ENCODE peak calls at places on chromosomes 1 and 21, in nine cellular contexts. One of them, this sample, is unnamed.

GRCh38 chr1:167634435-167634834 is 4.4 kb downstream of the RCSD1 start:
- DNase-seq in transverse colon: no peak
- DNase-seq in SK-N-SH: no peak
- DNase-seq in esophagus muscularis mucosa: no peak
- DNase-seq in A549: no peak
- DNase-seq in K562: no peak
- DNase-seq in ovary: no peak
- DNase-seq in tibial nerve: no peak
- DNase-seq in suprapubic skin: no peak
- DNase-seq in this sample: no peak

GRCh38 chr1:17831619-17832018 is 76.5 kb downstream of the ACTL8 start:
- DNase-seq in A549: peak; percentile 7
- DNase-seq in K562: peak; percentile 72
- DNase-seq in ovary: no peak
- DNase-seq in esophagus muscularis mucosa: no peak
- DNase-seq in SK-N-SH: no peak
- DNase-seq in tibial nerve: no peak
- DNase-seq in transverse colon: no peak
- DNase-seq in suprapubic skin: peak; percentile 4
- DNase-seq in this sample: no peak

GRCh38 chr1:11802616-11802972 is 3.2 kb downstream of the MTHFR start:
- DNase-seq in tibial nerve: no peak
- DNase-seq in SK-N-SH: no peak
- DNase-seq in suprapubic skin: no peak
- DNase-seq in A549: no peak
- DNase-seq in ovary: peak; percentile 61
- DNase-seq in transverse colon: no peak
- DNase-seq in esophagus muscularis mucosa: no peak
- DNase-seq in K562: peak; percentile 29
- DNase-seq in this sample: no peak

GRCh38 chr1:24914226-24915069 is 15.6 kb downstream of the RUNX3 start:
- DNase-seq in tibial nerve: no peak
- DNase-seq in K562: no peak
- DNase-seq in A549: no peak
- DNase-seq in esophagus muscularis mucosa: no peak
- DNase-seq in transverse colon: peak; percentile 57
- DNase-seq in suprapubic skin: no peak
- DNase-seq in ovary: peak; percentile 45
- DNase-seq in SK-N-SH: peak; percentile 89
- DNase-seq in this sample: no peak

GRCh38 chr21:30234643-30235042 is 18.7 kb upstream of the CLDN8 start:
- DNase-seq in K562: no peak
- DNase-seq in A549: no peak
- DNase-seq in suprapubic skin: no peak
- DNase-seq in esophagus muscularis mucosa: no peak
- DNase-seq in transverse colon: no peak
- DNase-seq in ovary: no peak
- DNase-seq in SK-N-SH: no peak
- DNase-seq in tibial nerve: no peak
- DNase-seq in this sample: no peak

GRCh38 chr21:39972471-39972870 is 105.2 kb downstream of the PCP4 start:
- DNase-seq in suprapubic skin: no peak
- DNase-seq in K562: no peak
- DNase-seq in SK-N-SH: no peak
- DNase-seq in A549: no peak
- DNase-seq in tibial nerve: no peak
- DNase-seq in ovary: no peak
- DNase-seq in esophagus muscularis mucosa: no peak
- DNase-seq in transverse colon: no peak
- DNase-seq in this sample: no peak

GRCh38 chr1:12438349-12438924 is 179.6 kb downstream of the DHRS3 start:
- DNase-seq in esophagus muscularis mucosa: no peak
- DNase-seq in K562: no peak
- DNase-seq in SK-N-SH: no peak
- DNase-seq in tibial nerve: no peak
- DNase-seq in transverse colon: no peak
- DNase-seq in suprapubic skin: no peak
- DNase-seq in ovary: no peak
- DNase-seq in A549: no peak
- DNase-seq in this sample: no peak

GRCh38 chr1:89622895-89623294 is 10.0 kb upstream of the LRRC8C start:
- DNase-seq in K562: no peak
- DNase-seq in ovary: no peak
- DNase-seq in esophagus muscularis mucosa: no peak
- DNase-seq in suprapubic skin: no peak
- DNase-seq in tibial nerve: no peak
- DNase-seq in A549: peak; percentile 25
- DNase-seq in transverse colon: no peak
- DNase-seq in SK-N-SH: peak; percentile 31
- DNase-seq in this sample: no peak

GRCh38 chr1:184843732-184844495 is 89.3 kb upstream of the EDEM3 start:
- DNase-seq in esophagus muscularis mucosa: peak; percentile 87
- DNase-seq in suprapubic skin: no peak
- DNase-seq in transverse colon: peak; percentile 77
- DNase-seq in K562: no peak
- DNase-seq in ovary: no peak
- DNase-seq in SK-N-SH: no peak
- DNase-seq in A549: no peak
- DNase-seq in tibial nerve: no peak
- DNase-seq in this sample: no peak

GRCh38 chr1:92527670-92528069 is 40.9 kb upstream of the GFI1 start:
- DNase-seq in SK-N-SH: no peak
- DNase-seq in tibial nerve: no peak
- DNase-seq in A549: no peak
- DNase-seq in transverse colon: no peak
- DNase-seq in K562: no peak
- DNase-seq in ovary: no peak
- DNase-seq in suprapubic skin: no peak
- DNase-seq in esophagus muscularis mucosa: no peak
- DNase-seq in this sample: no peak

GRCh38 chr1:217134857-217135568 is 411.8 kb upstream of the ESRRG start:
- DNase-seq in esophagus muscularis mucosa: no peak
- DNase-seq in SK-N-SH: peak; percentile 77
- DNase-seq in suprapubic skin: no peak
- DNase-seq in A549: peak; percentile 14
- DNase-seq in ovary: no peak
- DNase-seq in tibial nerve: no peak
- DNase-seq in transverse colon: no peak
- DNase-seq in K562: no peak
- DNase-seq in this sample: no peak

GRCh38 chr1:212743901-212744475 is 44.3 kb upstream of the BATF3 start:
- DNase-seq in esophagus muscularis mucosa: no peak
- DNase-seq in A549: no peak
- DNase-seq in K562: no peak
- DNase-seq in ovary: no peak
- DNase-seq in transverse colon: no peak
- DNase-seq in tibial nerve: no peak
- DNase-seq in suprapubic skin: no peak
- DNase-seq in SK-N-SH: no peak
- DNase-seq in this sample: no peak

GRCh38 chr1:3352084-3352951 is 102.1 kb upstream of the ARHGEF16 start:
- DNase-seq in ovary: peak; percentile 84
- DNase-seq in suprapubic skin: no peak
- DNase-seq in SK-N-SH: no peak
- DNase-seq in esophagus muscularis mucosa: peak; percentile 95
- DNase-seq in transverse colon: peak; percentile 39
- DNase-seq in A549: no peak
- DNase-seq in tibial nerve: no peak
- DNase-seq in K562: no peak
- DNase-seq in this sample: peak; percentile 92

GRCh38 chr1:198939286-198939685 is 300.4 kb downstream of the PTPRC start:
- DNase-seq in SK-N-SH: no peak
- DNase-seq in tibial nerve: no peak
- DNase-seq in K562: no peak
- DNase-seq in ovary: no peak
- DNase-seq in esophagus muscularis mucosa: no peak
- DNase-seq in transverse colon: no peak
- DNase-seq in suprapubic skin: no peak
- DNase-seq in A549: no peak
- DNase-seq in this sample: no peak

GRCh38 chr1:109199710-109200109 is 14.0 kb upstream of the SARS1 start:
- DNase-seq in A549: no peak
- DNase-seq in K562: no peak
- DNase-seq in SK-N-SH: no peak
- DNase-seq in tibial nerve: no peak
- DNase-seq in transverse colon: no peak
- DNase-seq in esophagus muscularis mucosa: no peak
- DNase-seq in ovary: no peak
- DNase-seq in suprapubic skin: no peak
- DNase-seq in this sample: no peak

GRCh38 chr1:167911413-167911812 is 2.5 kb downstream of the ADCY10 start:
- DNase-seq in SK-N-SH: no peak
- DNase-seq in tibial nerve: no peak
- DNase-seq in A549: no peak
- DNase-seq in K562: no peak
- DNase-seq in suprapubic skin: no peak
- DNase-seq in esophagus muscularis mucosa: no peak
- DNase-seq in transverse colon: no peak
- DNase-seq in ovary: no peak
- DNase-seq in this sample: no peak

GRCh38 chr1:206128192-206128591 is 11.0 kb upstream of the AVPR1B start:
- DNase-seq in suprapubic skin: no peak
- DNase-seq in esophagus muscularis mucosa: no peak
- DNase-seq in SK-N-SH: no peak
- DNase-seq in A549: no peak
- DNase-seq in transverse colon: no peak
- DNase-seq in tibial nerve: no peak
- DNase-seq in ovary: no peak
- DNase-seq in K562: no peak
- DNase-seq in this sample: no peak
- H3K4me1 ChIP-seq in suprapubic skin: no peaks in the 10 kb centered on the region
- H3K4me1 ChIP-seq in esophagus muscularis mucosa: no peaks in the 10 kb centered on the region
- H3K4me1 ChIP-seq in SK-N-SH: no peaks in the 10 kb centered on the region
- H3K4me1 ChIP-seq in A549: no peaks in the 10 kb centered on the region
- H3K4me1 ChIP-seq in transverse colon: no peaks in the 10 kb centered on the region
- H3K4me1 ChIP-seq in tibial nerve: no peaks in the 10 kb centered on the region
- H3K4me1 ChIP-seq in ovary: no peaks in the 10 kb centered on the region
- H3K4me1 ChIP-seq in K562: no peaks in the 10 kb centered on the region
- H3K4me1 ChIP-seq in this sample: no peaks in the 10 kb centered on the region

DNA sequence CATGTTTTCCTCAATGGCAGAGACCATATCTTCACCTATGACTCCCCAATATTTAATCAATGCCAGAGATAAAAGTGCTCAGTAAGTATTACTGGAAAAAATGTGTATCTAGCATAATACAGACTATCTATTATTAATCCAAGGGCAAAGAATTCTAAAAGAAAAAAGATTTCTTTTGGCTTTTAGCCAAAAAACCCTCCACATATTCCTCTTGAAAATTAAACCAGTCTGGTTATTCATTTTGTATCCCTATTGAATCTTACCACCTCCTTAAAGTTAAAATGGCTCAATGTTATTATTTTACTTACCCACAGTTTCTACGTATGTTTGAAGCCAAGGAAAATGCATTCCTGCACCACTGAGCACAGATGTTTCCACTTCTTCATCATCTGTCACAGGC is 1.6 kb downstream of the TAF1A start:
- DNase-seq in tibial nerve: no peak
- DNase-seq in A549: no peak
- DNase-seq in ovary: no peak
- DNase-seq in suprapubic skin: no peak
- DNase-seq in SK-N-SH: no peak
- DNase-seq in K562: no peak
- DNase-seq in transverse colon: no peak
- DNase-seq in esophagus muscularis mucosa: no peak
- DNase-seq in this sample: no peak
- TF ChIP-seq EP300 in tibial nerve: no peak
- TF ChIP-seq EP300 in A549: no peak
- TF ChIP-seq EP300 in ovary: no peak
- TF ChIP-seq EP300 in suprapubic skin: no peak
- TF ChIP-seq EP300 in SK-N-SH: no peak
- TF ChIP-seq EP300 in K562: no peak
- TF ChIP-seq EP300 in transverse colon: no peak
- TF ChIP-seq EP300 in esophagus muscularis mucosa: no peak
- TF ChIP-seq EP300 in this sample: no peak

GRCh38 chr1:231413749-231414082 is 8.4 kb downstream of the EGLN1 start:
- DNase-seq in A549: no peak
- DNase-seq in esophagus muscularis mucosa: no peak
- DNase-seq in SK-N-SH: no peak
- DNase-seq in suprapubic skin: no peak
- DNase-seq in ovary: no peak
- DNase-seq in transverse colon: no peak
- DNase-seq in tibial nerve: no peak
- DNase-seq in K562: no peak
- DNase-seq in this sample: no peak

GRCh38 chr1:231415018-231415583 is 7.0 kb downstream of the EGLN1 start:
- DNase-seq in SK-N-SH: no peak
- DNase-seq in tibial nerve: no peak
- DNase-seq in suprapubic skin: no peak
- DNase-seq in transverse colon: no peak
- DNase-seq in ovary: no peak
- DNase-seq in K562: no peak
- DNase-seq in esophagus muscularis mucosa: no peak
- DNase-seq in A549: no peak
- DNase-seq in this sample: no peak

GRCh38 chr1:231416896-231417295 is 5.2 kb downstream of the EGLN1 start:
- DNase-seq in suprapubic skin: no peak
- DNase-seq in transverse colon: no peak
- DNase-seq in tibial nerve: no peak
- DNase-seq in esophagus muscularis mucosa: no peak
- DNase-seq in A549: no peak
- DNase-seq in K562: no peak
- DNase-seq in ovary: no peak
- DNase-seq in SK-N-SH: no peak
- DNase-seq in this sample: no peak

GRCh38 chr1:231417503-231417902 is 4.6 kb downstream of the EGLN1 start:
- DNase-seq in A549: no peak
- DNase-seq in tibial nerve: no peak
- DNase-seq in K562: no peak
- DNase-seq in esophagus muscularis mucosa: no peak
- DNase-seq in suprapubic skin: no peak
- DNase-seq in SK-N-SH: no peak
- DNase-seq in ovary: no peak
- DNase-seq in transverse colon: no peak
- DNase-seq in this sample: no peak

GRCh38 chr1:231414260-231415016 is 7.6 kb downstream of the EGLN1 start:
- DNase-seq in A549: peak; percentile 50
- DNase-seq in K562: no peak
- DNase-seq in SK-N-SH: no peak
- DNase-seq in esophagus muscularis mucosa: no peak
- DNase-seq in suprapubic skin: no peak
- DNase-seq in transverse colon: no peak
- DNase-seq in ovary: no peak
- DNase-seq in tibial nerve: no peak
- DNase-seq in this sample: no peak
- H3K4me1 ChIP-seq in A549: peaks cover 65% of the 10 kb centered on the region
- H3K4me1 ChIP-seq in K562: peaks cover 35% of the 10 kb centered on the region
- H3K4me1 ChIP-seq in SK-N-SH: peaks cover 25% of the 10 kb centered on the region
- H3K4me1 ChIP-seq in esophagus muscularis mucosa: peaks cover 77% of the 10 kb centered on the region
- H3K4me1 ChIP-seq in suprapubic skin: peaks cover 59% of the 10 kb centered on the region
- H3K4me1 ChIP-seq in transverse colon: peaks cover 83% of the 10 kb centered on the region
- H3K4me1 ChIP-seq in ovary: peaks cover 17% of the 10 kb centered on the region
- H3K4me1 ChIP-seq in tibial nerve: peaks cover 45% of the 10 kb centered on the region
- H3K4me1 ChIP-seq in this sample: peaks cover 90% of the 10 kb centered on the region

DNA sequence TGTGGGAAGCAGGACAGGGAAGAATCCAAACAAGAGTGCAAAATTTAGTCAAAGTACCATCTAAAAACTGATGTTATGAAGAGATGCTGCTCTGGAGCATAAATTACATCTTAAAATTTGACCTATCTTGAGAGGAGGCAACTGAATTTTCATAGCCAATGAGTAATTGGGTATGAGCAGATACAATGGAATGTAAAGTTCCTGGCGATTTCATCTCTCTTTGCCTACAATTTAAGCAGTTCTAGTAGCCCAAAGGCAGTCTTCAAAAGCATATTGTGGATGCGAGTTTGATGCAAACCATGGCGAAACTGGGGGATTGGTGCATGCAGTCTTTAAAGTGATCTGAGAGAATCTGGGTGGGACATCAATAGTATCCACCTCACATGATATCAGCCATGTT is 1265.9 kb downstream of the BRINP3 start:
- DNase-seq in esophagus muscularis mucosa: no peak
- DNase-seq in A549: no peak
- DNase-seq in ovary: no peak
- DNase-seq in suprapubic skin: no peak
- DNase-seq in tibial nerve: no peak
- DNase-seq in transverse colon: no peak
- DNase-seq in K562: no peak
- DNase-seq in SK-N-SH: no peak
- DNase-seq in this sample: no peak
- TF ChIP-seq EP300 in esophagus muscularis mucosa: no peak
- TF ChIP-seq EP300 in A549: no peak
- TF ChIP-seq EP300 in ovary: no peak
- TF ChIP-seq EP300 in suprapubic skin: no peak
- TF ChIP-seq EP300 in tibial nerve: no peak
- TF ChIP-seq EP300 in transverse colon: no peak
- TF ChIP-seq EP300 in K562: no peak
- TF ChIP-seq EP300 in SK-N-SH: no peak
- TF ChIP-seq EP300 in this sample: no peak